ENCODE peak calls at places on chromosomes 16 and 17, in six cellular contexts. W is CD8-positive, alpha-beta T cell; B is CD4-positive, alpha-beta memory T cell; O is heart left ventricle; K is cardiac muscle cell; T is tibial artery. E is an unnamed sample.

GRCh38 chr16:20851601-20852000 is 45.3 kb downstream of the REXO5 start:
- DNase-seq in W (no peak), B (no peak), O (peak; percentile 89), K (peak; percentile 67), T (peak; percentile 90), E (no peak)

GRCh38 chr16:86882586-86883280 is 304.4 kb downstream of the FOXL1 start:
- DNase-seq in W (no peak), B (no peak), O (peak; percentile 82), K (peak; percentile 58), T (peak; percentile 28), E (no peak)

GRCh38 chr17:65438708-65439294 is 122.6 kb downstream of the AXIN2 start:
- DNase-seq in W (no peak), B (no peak), O (no peak), K (peak; percentile 44), T (no peak), E (no peak)

GRCh38 chr16:1559446-1559975 is 26.0 kb downstream of the TMEM204 start:
- DNase-seq in W (peak; percentile 28), B (peak; percentile 61), O (no peak), K (no peak), T (no peak), E (no peak)

GRCh38 chr17:57337390-57337789 is 81.1 kb downstream of the MSI2 start:
- DNase-seq in W (no peak), B (no peak), O (peak; percentile 57), K (no peak), T (no peak), E (no peak)

GRCh38 chr16:63841271-63841670 is 1280.6 kb downstream of the CDH11 start:
- DNase-seq in W (no peak), B (no peak), O (no peak), K (no peak), T (no peak), E (no peak)

GRCh38 chr17:5418858-5419355 is 555 bp downstream of the NUP88 start:
- DNase-seq in W (peak; percentile 59), B (peak; percentile 79), O (no peak), K (peak; percentile 48), T (peak; percentile 24), E (no peak)

GRCh38 chr16:85395207-85395912 is 217.8 kb upstream of the GSE1 start:
- DNase-seq in W (no peak), B (no peak), O (peak; percentile 79), K (peak; percentile 47), T (peak; percentile 88), E (peak; percentile 57)

GRCh38 chr16:86484240-86484639 is 26.1 kb upstream of the FOXF1 start:
- DNase-seq in W (no peak), B (no peak), O (no peak), K (no peak), T (no peak), E (no peak)

GRCh38 chr17:71024172-71024571 is 854.8 kb downstream of the KCNJ2 start:
- DNase-seq in W (no peak), B (no peak), O (no peak), K (peak; percentile 31), T (no peak), E (no peak)

GRCh38 chr17:60392845-60393702 is 1.1 kb upstream of the USP32 start:
- DNase-seq in W (no peak), B (peak; percentile 18), O (no peak), K (peak; percentile 32), T (peak; percentile 33), E (peak; percentile 54)

GRCh38 chr17:82242977-82243647 is 14.3 kb downstream of the SLC16A3 start:
- DNase-seq in W (no peak), B (no peak), O (peak; percentile 86), K (no peak), T (peak; percentile 82), E (no peak)

GRCh38 chr17:45160505-45161287 is 979 bp upstream of the HEXIM2 start:
- DNase-seq in W (peak; percentile 61), B (peak; percentile 32), O (peak; percentile 86), K (peak; percentile 93), T (no peak), E (peak; percentile 78)

DNA sequence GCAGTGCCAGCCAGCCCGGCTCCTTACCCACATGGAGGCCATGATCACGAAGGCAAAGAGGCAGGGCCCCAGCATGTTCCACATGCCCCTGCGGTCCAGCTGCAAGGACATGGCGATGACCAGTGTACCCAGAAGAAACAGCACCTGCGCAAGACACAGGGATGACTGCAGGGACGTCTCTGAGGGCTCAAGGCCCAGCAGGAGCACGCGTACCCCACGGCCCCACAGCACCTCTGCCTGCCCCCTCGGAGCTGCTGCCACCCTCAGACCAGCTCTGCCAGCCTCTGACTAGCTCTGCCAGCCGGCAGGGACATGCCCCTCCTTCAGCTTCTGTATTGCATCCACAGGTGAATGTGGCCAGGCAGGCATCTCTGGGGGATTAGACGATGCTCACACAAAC is 2.2 kb upstream of the MRPL28 start:
- DNase-seq in W (no peak), B (no peak), O (no peak), K (no peak), T (no peak), E (no peak)
- H3K36me3 ChIP-seq in W (peaks cover 8% of the 10 kb centered on the region), B (peaks cover 27% of the 10 kb centered on the region), O (peaks cover 44% of the 10 kb centered on the region), K (peaks cover 39% of the 10 kb centered on the region), T (peaks cover 29% of the 10 kb centered on the region), E (peaks cover 34% of the 10 kb centered on the region)

DNA sequence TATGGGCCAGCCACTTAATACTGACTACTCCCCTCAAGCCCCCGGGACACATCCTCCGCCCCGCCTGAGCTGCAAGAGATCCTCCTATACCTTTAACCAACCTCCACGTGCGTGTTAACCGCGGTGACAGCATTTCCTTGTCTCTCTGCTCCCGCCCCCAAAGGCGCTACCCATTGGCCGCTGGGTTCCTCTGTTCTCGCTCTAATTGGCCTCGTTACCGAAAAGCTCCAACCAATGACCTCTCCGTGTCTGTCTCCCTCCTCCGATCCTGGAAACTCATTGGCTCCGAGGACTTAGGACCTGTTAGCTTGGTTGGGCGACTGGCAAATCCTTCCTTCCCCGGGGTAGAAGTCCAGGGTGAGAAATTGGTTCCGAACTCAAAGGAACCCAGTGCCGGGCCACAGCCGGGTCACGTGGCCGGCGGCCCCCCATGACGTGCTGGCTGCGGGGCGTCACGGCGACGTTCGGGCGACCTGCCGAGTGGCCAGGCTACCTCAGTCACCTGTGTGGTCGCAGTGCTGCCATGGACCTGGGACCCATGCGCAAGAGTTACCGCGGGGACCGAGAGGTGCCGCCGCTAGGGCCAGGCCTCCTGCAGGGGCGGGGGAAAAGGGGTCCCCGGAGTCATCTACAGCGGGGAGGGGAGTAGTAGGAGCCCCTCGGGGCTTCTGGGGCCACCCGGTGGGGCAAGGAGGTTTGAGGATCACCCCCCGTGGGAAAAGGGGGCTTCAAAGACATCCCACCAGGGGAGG is at the start of gene PNPO:
- DNase-seq in W (peak; percentile 89), B (peak; percentile 93), O (peak; percentile 95), K (peak; percentile 87), T (peak; percentile 97), E (peak; percentile 95)
- H3K4me3 ChIP-seq in W (peak within 1 kb of the TSS; percentile 72), B (peak within 1 kb of the TSS; percentile 82), O (peak within 1 kb of the TSS; percentile 84), K (peak within 1 kb of the TSS; percentile 37), T (peak within 1 kb of the TSS; percentile 66), E (peak within 1 kb of the TSS; percentile 68)

GRCh38 chr17:171871-172270 is 9.6 kb downstream of the DOC2B start:
- DNase-seq in W (no peak), B (no peak), O (peak; percentile 17), K (no peak), T (no peak), E (no peak)

GRCh38 chr17:177155-177554 is 4.3 kb downstream of the DOC2B start:
- DNase-seq in W (no peak), B (no peak), O (no peak), K (no peak), T (no peak), E (no peak)

GRCh38 chr17:173064-173911 is 8.2 kb downstream of the DOC2B start:
- DNase-seq in W (no peak), B (no peak), O (peak; percentile 6), K (no peak), T (no peak), E (no peak)

GRCh38 chr17:170130-170654 is 11.3 kb downstream of the DOC2B start:
- DNase-seq in W (no peak), B (no peak), O (no peak), K (no peak), T (no peak), E (no peak)

GRCh38 chr17:172401-172800 is 9.0 kb downstream of the DOC2B start:
- DNase-seq in W (no peak), B (no peak), O (peak; percentile 19), K (no peak), T (no peak), E (no peak)
- H3K4me1 ChIP-seq in W (no peaks in the 10 kb centered on the region), B (no peaks in the 10 kb centered on the region), O (no peaks in the 10 kb centered on the region), K (peaks cover 8% of the 10 kb centered on the region), T (no peaks in the 10 kb centered on the region), E (no peaks in the 10 kb centered on the region)

GRCh38 chr17:8148560-8148959 is 3.6 kb downstream of the PER1 start:
- DNase-seq in W (no peak), B (no peak), O (no peak), K (no peak), T (no peak), E (no peak)
- H3K36me3 ChIP-seq in W (peaks cover 64% of the 10 kb centered on the region), B (peaks cover 66% of the 10 kb centered on the region), O (peaks cover 79% of the 10 kb centered on the region), K (peaks cover 53% of the 10 kb centered on the region), T (peaks cover 85% of the 10 kb centered on the region), E (peaks cover 57% of the 10 kb centered on the region)

GRCh38 chr16:83970430-83970815 is 2.4 kb downstream of the NECAB2 start:
- DNase-seq in W (no peak), B (no peak), O (no peak), K (no peak), T (no peak), E (no peak)

GRCh38 chr16:83967838-83968482 is at the start of gene NECAB2:
- DNase-seq in W (no peak), B (no peak), O (peak; percentile 64), K (peak; percentile 72), T (no peak), E (peak; percentile 76)

GRCh38 chr16:83968483-83968865 is 430 bp downstream of the NECAB2 start:
- DNase-seq in W (no peak), B (no peak), O (no peak), K (peak; percentile 50), T (no peak), E (no peak)

GRCh38 chr16:83969771-83970429 is 1.9 kb downstream of the NECAB2 start:
- DNase-seq in W (no peak), B (no peak), O (no peak), K (no peak), T (no peak), E (no peak)

GRCh38 chr16:83968891-83969672 is 1.0 kb downstream of the NECAB2 start:
- DNase-seq in W (no peak), B (no peak), O (no peak), K (no peak), T (no peak), E (no peak)
- H3K4me3 ChIP-seq in W (no peak overlapping the region), B (no peak overlapping the region), O (no peak overlapping the region), K (no peak overlapping the region), T (no peak overlapping the region), E (peak overlapping the region; percentile 6)

DNA sequence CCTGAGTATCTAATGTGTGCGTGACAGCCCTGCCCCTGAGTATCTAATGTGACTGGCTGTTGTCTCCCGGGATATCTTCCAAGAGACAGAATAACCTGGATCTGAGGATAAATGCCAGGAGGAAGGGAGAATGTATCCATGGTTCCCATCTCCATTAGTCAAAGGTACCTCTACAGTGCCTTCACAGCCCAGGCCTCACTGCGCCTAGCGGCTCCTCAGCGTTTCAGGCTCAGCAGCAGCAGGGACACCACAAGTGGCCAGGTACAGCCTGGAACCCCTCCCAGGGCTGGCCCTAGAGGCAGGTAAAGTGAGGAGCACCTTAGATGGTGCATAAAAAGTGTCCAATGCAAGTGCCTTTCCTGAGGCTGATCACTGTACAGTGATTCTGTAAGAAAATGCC is 32.0 kb downstream of the SOCS3 start:
- DNase-seq in W (no peak), B (no peak), O (no peak), K (no peak), T (no peak), E (no peak)
- H3K4me1 ChIP-seq in W (peaks cover 25% of the 10 kb centered on the region), B (peaks cover 36% of the 10 kb centered on the region), O (peaks cover 59% of the 10 kb centered on the region), K (peaks cover 13% of the 10 kb centered on the region), T (peaks cover 12% of the 10 kb centered on the region), E (no peaks in the 10 kb centered on the region)

GRCh38 chr17:28042721-28043291 is 329 bp downstream of the NLK start:
- DNase-seq in W (no peak), B (no peak), O (no peak), K (no peak), T (no peak), E (no peak)
- H3K36me3 ChIP-seq in W (no peaks in the 10 kb centered on the region), B (no peaks in the 10 kb centered on the region), O (no peaks in the 10 kb centered on the region), K (no peaks in the 10 kb centered on the region), T (no peaks in the 10 kb centered on the region), E (no peaks in the 10 kb centered on the region)

E was measured in HAP-1.